ENCODE peak calls at places on chromosomes 2 and 18, in eight cellular contexts. One of them, this sample, is unnamed.

GRCh38 chr18:50754297-50754696 is 65.5 kb downstream of the MRO start:
- DNase-seq in heart right ventricle: no peak
- DNase-seq in GM12891: no peak
- DNase-seq in iPS-NIHi11: no peak
- DNase-seq in activated gamma-delta T cell treated with Interleukin-2 at 50 U/mL for 16 hours: no peak
- DNase-seq in germinal center: no peak
- DNase-seq in GM03348: no peak
- DNase-seq in effector memory CD8-positive, alpha-beta T cell: no peak
- DNase-seq in this sample: no peak

GRCh38 chr2:197077336-197077735 is 150.8 kb upstream of the PGAP1 start:
- DNase-seq in germinal center: no peak
- DNase-seq in iPS-NIHi11: no peak
- DNase-seq in GM03348: no peak
- DNase-seq in effector memory CD8-positive, alpha-beta T cell: no peak
- DNase-seq in activated gamma-delta T cell treated with Interleukin-2 at 50 U/mL for 16 hours: no peak
- DNase-seq in GM12891: no peak
- DNase-seq in heart right ventricle: no peak
- DNase-seq in this sample: no peak

GRCh38 chr2:216006164-216006663 is 7.1 kb downstream of the MREG start:
- DNase-seq in GM12891: no peak
- DNase-seq in germinal center: peak
- DNase-seq in heart right ventricle: no peak
- DNase-seq in iPS-NIHi11: peak
- DNase-seq in effector memory CD8-positive, alpha-beta T cell: peak
- DNase-seq in activated gamma-delta T cell treated with Interleukin-2 at 50 U/mL for 16 hours: peak
- DNase-seq in GM03348: no peak
- DNase-seq in this sample: peak

GRCh38 chr2:218226903-218227302 is 9.9 kb downstream of the ARPC2 start:
- DNase-seq in heart right ventricle: no peak
- DNase-seq in iPS-NIHi11: no peak
- DNase-seq in germinal center: no peak
- DNase-seq in GM03348: no peak
- DNase-seq in activated gamma-delta T cell treated with Interleukin-2 at 50 U/mL for 16 hours: no peak
- DNase-seq in effector memory CD8-positive, alpha-beta T cell: no peak
- DNase-seq in GM12891: no peak
- DNase-seq in this sample: no peak

GRCh38 chr2:118118479-118118878 is 30.2 kb downstream of the INSIG2 start:
- DNase-seq in germinal center: no peak
- DNase-seq in effector memory CD8-positive, alpha-beta T cell: no peak
- DNase-seq in iPS-NIHi11: no peak
- DNase-seq in GM03348: no peak
- DNase-seq in activated gamma-delta T cell treated with Interleukin-2 at 50 U/mL for 16 hours: no peak
- DNase-seq in heart right ventricle: no peak
- DNase-seq in GM12891: no peak
- DNase-seq in this sample: no peak

GRCh38 chr2:121254748-121255147 is 30.3 kb downstream of the TFCP2L1 start:
- DNase-seq in iPS-NIHi11: no peak
- DNase-seq in effector memory CD8-positive, alpha-beta T cell: no peak
- DNase-seq in GM03348: no peak
- DNase-seq in germinal center: no peak
- DNase-seq in heart right ventricle: no peak
- DNase-seq in activated gamma-delta T cell treated with Interleukin-2 at 50 U/mL for 16 hours: no peak
- DNase-seq in GM12891: no peak
- DNase-seq in this sample: no peak

GRCh38 chr2:95007822-95008221 is 17.7 kb upstream of the MAL start:
- DNase-seq in heart right ventricle: peak
- DNase-seq in germinal center: no peak
- DNase-seq in GM03348: no peak
- DNase-seq in GM12891: no peak
- DNase-seq in activated gamma-delta T cell treated with Interleukin-2 at 50 U/mL for 16 hours: no peak
- DNase-seq in iPS-NIHi11: no peak
- DNase-seq in effector memory CD8-positive, alpha-beta T cell: no peak
- DNase-seq in this sample: no peak

GRCh38 chr2:161206491-161207032 is 46.3 kb downstream of the TANK start:
- DNase-seq in GM03348: peak
- DNase-seq in iPS-NIHi11: no peak
- DNase-seq in effector memory CD8-positive, alpha-beta T cell: no peak
- DNase-seq in activated gamma-delta T cell treated with Interleukin-2 at 50 U/mL for 16 hours: no peak
- DNase-seq in GM12891: no peak
- DNase-seq in heart right ventricle: no peak
- DNase-seq in germinal center: no peak
- DNase-seq in this sample: no peak

GRCh38 chr18:33577688-33578370 is at the start of gene ASXL3:
- DNase-seq in GM03348: peak
- DNase-seq in heart right ventricle: peak
- DNase-seq in GM12891: peak
- DNase-seq in activated gamma-delta T cell treated with Interleukin-2 at 50 U/mL for 16 hours: no peak
- DNase-seq in iPS-NIHi11: peak
- DNase-seq in effector memory CD8-positive, alpha-beta T cell: no peak
- DNase-seq in germinal center: peak
- DNase-seq in this sample: no peak

GRCh38 chr2:178225011-178225817 is 30.9 kb downstream of the OSBPL6 start:
- DNase-seq in GM12891: no peak
- DNase-seq in germinal center: no peak
- DNase-seq in activated gamma-delta T cell treated with Interleukin-2 at 50 U/mL for 16 hours: no peak
- DNase-seq in iPS-NIHi11: no peak
- DNase-seq in heart right ventricle: no peak
- DNase-seq in GM03348: peak
- DNase-seq in effector memory CD8-positive, alpha-beta T cell: no peak
- DNase-seq in this sample: no peak

GRCh38 chr2:179857236-179857635 is 4.2 kb downstream of the ZNF385B start:
- DNase-seq in GM03348: no peak
- DNase-seq in activated gamma-delta T cell treated with Interleukin-2 at 50 U/mL for 16 hours: no peak
- DNase-seq in effector memory CD8-positive, alpha-beta T cell: no peak
- DNase-seq in GM12891: no peak
- DNase-seq in heart right ventricle: no peak
- DNase-seq in iPS-NIHi11: no peak
- DNase-seq in germinal center: no peak
- DNase-seq in this sample: no peak

GRCh38 chr18:12324991-12325725 is 17.1 kb downstream of the TUBB6 start:
- DNase-seq in effector memory CD8-positive, alpha-beta T cell: no peak
- DNase-seq in iPS-NIHi11: no peak
- DNase-seq in heart right ventricle: no peak
- DNase-seq in GM03348: no peak
- DNase-seq in germinal center: no peak
- DNase-seq in GM12891: no peak
- DNase-seq in activated gamma-delta T cell treated with Interleukin-2 at 50 U/mL for 16 hours: no peak
- DNase-seq in this sample: no peak

GRCh38 chr2:234257859-234258561 is 207.5 kb downstream of the SPP2 start:
- DNase-seq in GM12891: no peak
- DNase-seq in iPS-NIHi11: peak
- DNase-seq in germinal center: no peak
- DNase-seq in GM03348: peak
- DNase-seq in effector memory CD8-positive, alpha-beta T cell: no peak
- DNase-seq in activated gamma-delta T cell treated with Interleukin-2 at 50 U/mL for 16 hours: no peak
- DNase-seq in heart right ventricle: no peak
- DNase-seq in this sample: no peak

GRCh38 chr18:21163647-21164625 is 52.3 kb upstream of the ROCK1 start:
- DNase-seq in iPS-NIHi11: no peak
- DNase-seq in effector memory CD8-positive, alpha-beta T cell: no peak
- DNase-seq in GM03348: peak
- DNase-seq in GM12891: no peak
- DNase-seq in activated gamma-delta T cell treated with Interleukin-2 at 50 U/mL for 16 hours: no peak
- DNase-seq in heart right ventricle: no peak
- DNase-seq in germinal center: no peak
- DNase-seq in this sample: no peak

GRCh38 chr2:160062283-160063005 is at the start of gene PLA2R1:
- DNase-seq in effector memory CD8-positive, alpha-beta T cell: no peak
- DNase-seq in heart right ventricle: peak
- DNase-seq in iPS-NIHi11: peak
- DNase-seq in germinal center: no peak
- DNase-seq in activated gamma-delta T cell treated with Interleukin-2 at 50 U/mL for 16 hours: no peak
- DNase-seq in GM03348: peak
- DNase-seq in GM12891: peak
- DNase-seq in this sample: no peak

GRCh38 chr2:91442246-91442905 is 2750.9 kb downstream of the RPIA start:
- DNase-seq in effector memory CD8-positive, alpha-beta T cell: peak
- DNase-seq in iPS-NIHi11: peak
- DNase-seq in heart right ventricle: peak
- DNase-seq in activated gamma-delta T cell treated with Interleukin-2 at 50 U/mL for 16 hours: no peak
- DNase-seq in germinal center: peak
- DNase-seq in GM12891: peak
- DNase-seq in GM03348: peak
- DNase-seq in this sample: no peak

GRCh38 chr2:62999905-63000304 is 50.7 kb upstream of the OTX1 start:
- DNase-seq in activated gamma-delta T cell treated with Interleukin-2 at 50 U/mL for 16 hours: no peak
- DNase-seq in effector memory CD8-positive, alpha-beta T cell: no peak
- DNase-seq in iPS-NIHi11: no peak
- DNase-seq in GM03348: peak
- DNase-seq in heart right ventricle: peak
- DNase-seq in GM12891: no peak
- DNase-seq in germinal center: no peak
- DNase-seq in this sample: no peak

GRCh38 chr2:37375721-37376399 is 31.4 kb downstream of the QPCT start:
- DNase-seq in germinal center: no peak
- DNase-seq in effector memory CD8-positive, alpha-beta T cell: no peak
- DNase-seq in GM03348: no peak
- DNase-seq in GM12891: no peak
- DNase-seq in activated gamma-delta T cell treated with Interleukin-2 at 50 U/mL for 16 hours: no peak
- DNase-seq in iPS-NIHi11: no peak
- DNase-seq in heart right ventricle: no peak
- DNase-seq in this sample: no peak

GRCh38 chr2:193687195-193687594 is 1492.5 kb upstream of the TMEFF2 start:
- DNase-seq in heart right ventricle: no peak
- DNase-seq in GM12891: no peak
- DNase-seq in effector memory CD8-positive, alpha-beta T cell: no peak
- DNase-seq in germinal center: no peak
- DNase-seq in activated gamma-delta T cell treated with Interleukin-2 at 50 U/mL for 16 hours: no peak
- DNase-seq in GM03348: no peak
- DNase-seq in iPS-NIHi11: no peak
- DNase-seq in this sample: peak

GRCh38 chr2:16109368-16109820 is 169.0 kb downstream of the MYCN start:
- DNase-seq in heart right ventricle: no peak
- DNase-seq in iPS-NIHi11: no peak
- DNase-seq in germinal center: no peak
- DNase-seq in GM03348: no peak
- DNase-seq in activated gamma-delta T cell treated with Interleukin-2 at 50 U/mL for 16 hours: no peak
- DNase-seq in GM12891: no peak
- DNase-seq in effector memory CD8-positive, alpha-beta T cell: no peak
- DNase-seq in this sample: no peak

GRCh38 chr2:30298302-30298701 is 67.0 kb downstream of the LBH start:
- DNase-seq in germinal center: peak
- DNase-seq in GM12891: peak
- DNase-seq in activated gamma-delta T cell treated with Interleukin-2 at 50 U/mL for 16 hours: no peak
- DNase-seq in heart right ventricle: no peak
- DNase-seq in iPS-NIHi11: no peak
- DNase-seq in GM03348: no peak
- DNase-seq in effector memory CD8-positive, alpha-beta T cell: no peak
- DNase-seq in this sample: no peak

GRCh38 chr2:227180286-227180685 is 15.9 kb downstream of the COL4A3 start:
- DNase-seq in activated gamma-delta T cell treated with Interleukin-2 at 50 U/mL for 16 hours: no peak
- DNase-seq in germinal center: no peak
- DNase-seq in GM12891: no peak
- DNase-seq in GM03348: no peak
- DNase-seq in effector memory CD8-positive, alpha-beta T cell: no peak
- DNase-seq in heart right ventricle: peak
- DNase-seq in iPS-NIHi11: no peak
- DNase-seq in this sample: no peak

GRCh38 chr2:108377815-108378630 is at the start of gene SULT1C4:
- DNase-seq in GM03348: no peak
- DNase-seq in GM12891: no peak
- DNase-seq in germinal center: no peak
- DNase-seq in effector memory CD8-positive, alpha-beta T cell: no peak
- DNase-seq in heart right ventricle: peak
- DNase-seq in iPS-NIHi11: peak
- DNase-seq in activated gamma-delta T cell treated with Interleukin-2 at 50 U/mL for 16 hours: no peak
- DNase-seq in this sample: no peak

GRCh38 chr2:203427061-203427460 is 98.9 kb downstream of the ABI2 start:
- DNase-seq in activated gamma-delta T cell treated with Interleukin-2 at 50 U/mL for 16 hours: no peak
- DNase-seq in germinal center: no peak
- DNase-seq in GM12891: no peak
- DNase-seq in GM03348: peak
- DNase-seq in heart right ventricle: no peak
- DNase-seq in effector memory CD8-positive, alpha-beta T cell: no peak
- DNase-seq in iPS-NIHi11: no peak
- DNase-seq in this sample: no peak

GRCh38 chr2:235206399-235206798 is 254.6 kb downstream of the SH3BP4 start:
- DNase-seq in GM03348: peak
- DNase-seq in heart right ventricle: no peak
- DNase-seq in germinal center: no peak
- DNase-seq in GM12891: no peak
- DNase-seq in effector memory CD8-positive, alpha-beta T cell: no peak
- DNase-seq in iPS-NIHi11: no peak
- DNase-seq in activated gamma-delta T cell treated with Interleukin-2 at 50 U/mL for 16 hours: no peak
- DNase-seq in this sample: no peak

GRCh38 chr2:216596986-216597509 is 36.2 kb upstream of the IGFBP2 start:
- DNase-seq in germinal center: no peak
- DNase-seq in activated gamma-delta T cell treated with Interleukin-2 at 50 U/mL for 16 hours: no peak
- DNase-seq in GM03348: peak
- DNase-seq in iPS-NIHi11: no peak
- DNase-seq in GM12891: no peak
- DNase-seq in effector memory CD8-positive, alpha-beta T cell: no peak
- DNase-seq in heart right ventricle: no peak
- DNase-seq in this sample: no peak

GRCh38 chr18:51196811-51197660 is 445 bp downstream of the MEX3C start:
- DNase-seq in germinal center: peak
- DNase-seq in effector memory CD8-positive, alpha-beta T cell: no peak
- DNase-seq in activated gamma-delta T cell treated with Interleukin-2 at 50 U/mL for 16 hours: peak
- DNase-seq in GM12891: peak
- DNase-seq in GM03348: peak
- DNase-seq in heart right ventricle: peak
- DNase-seq in iPS-NIHi11: peak
- DNase-seq in this sample: no peak

GRCh38 chr2:219331560-219332213 is 857 bp downstream of the RESP18 start:
- DNase-seq in effector memory CD8-positive, alpha-beta T cell: no peak
- DNase-seq in germinal center: no peak
- DNase-seq in GM03348: peak
- DNase-seq in iPS-NIHi11: peak
- DNase-seq in heart right ventricle: peak
- DNase-seq in activated gamma-delta T cell treated with Interleukin-2 at 50 U/mL for 16 hours: no peak
- DNase-seq in GM12891: no peak
- DNase-seq in this sample: no peak

GRCh38 chr2:220293966-220294365 is 666.5 kb downstream of the SLC4A3 start:
- DNase-seq in heart right ventricle: no peak
- DNase-seq in GM03348: no peak
- DNase-seq in GM12891: no peak
- DNase-seq in effector memory CD8-positive, alpha-beta T cell: no peak
- DNase-seq in germinal center: no peak
- DNase-seq in iPS-NIHi11: no peak
- DNase-seq in activated gamma-delta T cell treated with Interleukin-2 at 50 U/mL for 16 hours: no peak
- DNase-seq in this sample: no peak

GRCh38 chr2:217360781-217361485 is 501.1 kb upstream of the TNP1 start:
- DNase-seq in activated gamma-delta T cell treated with Interleukin-2 at 50 U/mL for 16 hours: no peak
- DNase-seq in germinal center: no peak
- DNase-seq in effector memory CD8-positive, alpha-beta T cell: no peak
- DNase-seq in GM03348: peak
- DNase-seq in iPS-NIHi11: no peak
- DNase-seq in GM12891: no peak
- DNase-seq in heart right ventricle: peak
- DNase-seq in this sample: no peak

GRCh38 chr2:241638063-241638660 is 669 bp downstream of the ATG4B start:
- DNase-seq in GM12891: no peak
- DNase-seq in iPS-NIHi11: no peak
- DNase-seq in effector memory CD8-positive, alpha-beta T cell: no peak
- DNase-seq in heart right ventricle: no peak
- DNase-seq in activated gamma-delta T cell treated with Interleukin-2 at 50 U/mL for 16 hours: no peak
- DNase-seq in GM03348: no peak
- DNase-seq in germinal center: no peak
- DNase-seq in this sample: no peak

GRCh38 chr2:168992026-168992425 is 39.1 kb downstream of the ABCB11 start:
- DNase-seq in GM12891: no peak
- DNase-seq in effector memory CD8-positive, alpha-beta T cell: no peak
- DNase-seq in heart right ventricle: no peak
- DNase-seq in iPS-NIHi11: no peak
- DNase-seq in activated gamma-delta T cell treated with Interleukin-2 at 50 U/mL for 16 hours: no peak
- DNase-seq in germinal center: no peak
- DNase-seq in GM03348: no peak
- DNase-seq in this sample: no peak

GRCh38 chr2:48126180-48126579 is 219.9 kb upstream of the FBXO11 start:
- DNase-seq in heart right ventricle: no peak
- DNase-seq in GM12891: no peak
- DNase-seq in germinal center: no peak
- DNase-seq in activated gamma-delta T cell treated with Interleukin-2 at 50 U/mL for 16 hours: no peak
- DNase-seq in effector memory CD8-positive, alpha-beta T cell: no peak
- DNase-seq in iPS-NIHi11: no peak
- DNase-seq in GM03348: peak
- DNase-seq in this sample: no peak

GRCh38 chr2:28345619-28346018 is 47.0 kb upstream of the FOSL2 start:
- DNase-seq in heart right ventricle: no peak
- DNase-seq in iPS-NIHi11: no peak
- DNase-seq in effector memory CD8-positive, alpha-beta T cell: no peak
- DNase-seq in germinal center: no peak
- DNase-seq in activated gamma-delta T cell treated with Interleukin-2 at 50 U/mL for 16 hours: no peak
- DNase-seq in GM03348: no peak
- DNase-seq in GM12891: no peak
- DNase-seq in this sample: no peak